ENCODE peak calls at places on chromosomes 2 and 18, in ten cellular contexts. M is activated CD8-positive, alpha-beta memory T cell treated with anti-CD3 and anti-CD28 coated beads for 24 hours; Q is tibial nerve; Y is left ventricle myocardium superior; H is stimulated activated CD8-positive, alpha-beta memory T cell treated with anti-CD3 and anti-CD28 coated beads, Interleukin-15, amount 100 ng/mL, for 24 hours; P is effector memory CD8-positive, alpha-beta T cell; B is activated CD4-positive, alpha-beta T cell treated with anti-CD3 and anti-CD28 coated beads, Interleukin-2, amount 50 U/mL, for 4 hours; L is neuronal stem cell; U is GM06990; D is ELR. G is an unnamed sample.

GRCh38 chr2:240355001-240355891 is 80.2 kb upstream of the GPC1 start:
- DNase-seq in M (no peak), Q (no peak), Y (no peak), H (no peak), P (no peak), B (no peak), L (no peak), U (no peak), D (peak), G (no peak)

GRCh38 chr2:225464346-225465025 is 65.0 kb downstream of the NYAP2 start:
- DNase-seq in M (no peak), Q (no peak), Y (no peak), H (no peak), P (no peak), B (no peak), L (no peak), U (no peak), D (no peak), G (no peak)

GRCh38 chr2:144325086-144325485 is 194.8 kb downstream of the ZEB2 start:
- DNase-seq in M (no peak), Q (no peak), Y (no peak), H (no peak), P (peak), B (no peak), L (no peak), U (no peak), D (no peak), G (no peak)

GRCh38 chr18:48600046-48600745 is 61.4 kb downstream of the CTIF start:
- DNase-seq in M (no peak), Q (no peak), Y (no peak), H (no peak), P (no peak), B (no peak), L (no peak), U (no peak), D (no peak), G (no peak)

GRCh38 chr2:98909381-98910211 is 26.4 kb downstream of the CRACDL start:
- DNase-seq in M (peak), Q (no peak), Y (no peak), H (no peak), P (no peak), B (no peak), L (peak), U (no peak), D (peak), G (peak)

GRCh38 chr2:239945751-239946569 is 79.2 kb downstream of the NDUFA10 start:
- DNase-seq in M (no peak), Q (no peak), Y (peak), H (no peak), P (no peak), B (no peak), L (no peak), U (no peak), D (no peak), G (no peak)

GRCh38 chr18:23200751-23201150 is 65.5 kb downstream of the CABLES1 start:
- DNase-seq in M (no peak), Q (no peak), Y (no peak), H (no peak), P (no peak), B (no peak), L (no peak), U (no peak), D (no peak), G (no peak)

GRCh38 chr2:168992026-168992425 is 39.1 kb downstream of the ABCB11 start:
- DNase-seq in M (no peak), Q (no peak), Y (no peak), H (no peak), P (no peak), B (no peak), L (no peak), U (no peak), D (peak), G (no peak)

GRCh38 chr18:51881394-51881793 is 458.6 kb upstream of the DCC start:
- DNase-seq in M (no peak), Q (no peak), Y (no peak), H (no peak), P (no peak), B (no peak), L (no peak), U (no peak), D (no peak), G (no peak)

GRCh38 chr2:67930156-67930555 is 132.6 kb downstream of the C1D start:
- DNase-seq in M (no peak), Q (no peak), Y (no peak), H (no peak), P (no peak), B (no peak), L (no peak), U (no peak), D (no peak), G (no peak)

GRCh38 chr2:205689837-205690236 is 7.5 kb downstream of the NRP2 start:
- DNase-seq in M (no peak), Q (no peak), Y (no peak), H (no peak), P (no peak), B (no peak), L (no peak), U (no peak), D (no peak), G (no peak)

GRCh38 chr2:65340898-65341681 is 91.3 kb downstream of the SPRED2 start:
- DNase-seq in M (no peak), Q (no peak), Y (no peak), H (no peak), P (no peak), B (no peak), L (no peak), U (no peak), D (no peak), G (no peak)

GRCh38 chr2:46381263-46381849 is 84.1 kb downstream of the EPAS1 start:
- DNase-seq in M (peak), Q (no peak), Y (no peak), H (no peak), P (no peak), B (no peak), L (no peak), U (no peak), D (peak), G (peak)

GRCh38 chr2:242058116-242058680 is 188.7 kb downstream of the RTP5 start:
- DNase-seq in M (peak), Q (no peak), Y (no peak), H (no peak), P (no peak), B (no peak), L (no peak), U (no peak), D (no peak), G (no peak)

GRCh38 chr2:152620218-152620617 is 97.0 kb downstream of the PRPF40A start:
- DNase-seq in M (no peak), Q (no peak), Y (no peak), H (no peak), P (no peak), B (no peak), L (no peak), U (no peak), D (no peak), G (no peak)

GRCh38 chr2:191582355-191582754 is 95.6 kb upstream of the NABP1 start:
- DNase-seq in M (no peak), Q (no peak), Y (no peak), H (no peak), P (no peak), B (no peak), L (no peak), U (no peak), D (peak), G (no peak)

GRCh38 chr2:24435391-24436316 is 55.4 kb upstream of the NCOA1 start:
- DNase-seq in M (no peak), Q (peak), Y (peak), H (no peak), P (no peak), B (no peak), L (no peak), U (no peak), D (no peak), G (no peak)

GRCh38 chr18:23540867-23541266 is 37.6 kb downstream of the RMC1 start:
- DNase-seq in M (no peak), Q (no peak), Y (no peak), H (no peak), P (peak), B (no peak), L (no peak), U (no peak), D (no peak), G (no peak)

GRCh38 chr2:239881561-239882320 is 143.4 kb downstream of the NDUFA10 start:
- DNase-seq in M (peak), Q (no peak), Y (no peak), H (no peak), P (no peak), B (no peak), L (no peak), U (no peak), D (no peak), G (peak)

GRCh38 chr2:10057231-10058107 is 14.1 kb downstream of the KLF11 start:
- DNase-seq in M (no peak), Q (no peak), Y (peak), H (no peak), P (no peak), B (no peak), L (no peak), U (no peak), D (peak), G (no peak)

GRCh38 chr2:96273763-96274162 is 7.7 kb downstream of the CIAO1 start:
- DNase-seq in M (no peak), Q (no peak), Y (no peak), H (no peak), P (no peak), B (no peak), L (no peak), U (no peak), D (no peak), G (no peak)

GRCh38 chr2:207334631-207335371 is 169.1 kb upstream of the KLF7 start:
- DNase-seq in M (peak), Q (peak), Y (peak), H (no peak), P (no peak), B (peak), L (peak), U (peak), D (peak), G (no peak)

GRCh38 chr2:23285076-23285795 is 99.7 kb upstream of the KLHL29 start:
- DNase-seq in M (no peak), Q (no peak), Y (no peak), H (no peak), P (no peak), B (no peak), L (no peak), U (no peak), D (no peak), G (peak)

GRCh38 chr2:209549589-209549988 is 125.7 kb downstream of the MAP2 start:
- DNase-seq in M (no peak), Q (no peak), Y (no peak), H (no peak), P (no peak), B (no peak), L (no peak), U (no peak), D (no peak), G (no peak)

GRCh38 chr18:13831864-13832508 is 8.0 kb downstream of the MC5R start:
- DNase-seq in M (no peak), Q (no peak), Y (no peak), H (no peak), P (no peak), B (no peak), L (peak), U (no peak), D (no peak), G (no peak)

GRCh38 chr2:45128580-45128997 is 119.3 kb upstream of the SIX2 start:
- DNase-seq in M (no peak), Q (no peak), Y (peak), H (no peak), P (no peak), B (no peak), L (no peak), U (no peak), D (peak), G (peak)

GRCh38 chr2:2101924-2102323 is 229.2 kb downstream of the MYT1L start:
- DNase-seq in M (no peak), Q (no peak), Y (no peak), H (no peak), P (no peak), B (no peak), L (no peak), U (no peak), D (peak), G (no peak)

GRCh38 chr2:206245178-206245778 is 29.2 kb upstream of the ZDBF2 start:
- DNase-seq in M (no peak), Q (no peak), Y (no peak), H (no peak), P (no peak), B (no peak), L (no peak), U (no peak), D (no peak), G (no peak)

GRCh38 chr2:224433442-224433841 is 31.5 kb upstream of the FAM124B start:
- DNase-seq in M (no peak), Q (no peak), Y (no peak), H (no peak), P (no peak), B (no peak), L (peak), U (no peak), D (no peak), G (no peak)

GRCh38 chr2:189016311-189016830 is 42.2 kb downstream of the COL3A1 start:
- DNase-seq in M (no peak), Q (no peak), Y (no peak), H (no peak), P (no peak), B (no peak), L (no peak), U (no peak), D (no peak), G (no peak)